ENCODE peak calls at places on chromosomes 6 and 20, in six cellular contexts. Q, T, X, E, L and O are unnamed samples.

GRCh38 chr20:42435230-42435629 is 754.5 kb downstream of the PTPRT start:
- DNase-seq in E (no peak), T (peak), Q (peak), L (no peak), X (no peak), O (peak)

GRCh38 chr6:109023348-109023925 is 71.2 kb downstream of the SESN1 start:
- DNase-seq in Q (no peak), X (no peak), L (no peak), T (no peak), E (no peak), O (no peak)

GRCh38 chr20:36886859-36887778 is 11.2 kb downstream of the TLDC2 start:
- DNase-seq in X (peak), E (peak), T (peak), Q (peak), L (peak), O (peak)

GRCh38 chr6:170010665-170011232 is 259.3 kb downstream of the ERMARD start:
- DNase-seq in E (no peak), Q (no peak), T (no peak), L (no peak), X (no peak), O (no peak)

GRCh38 chr6:20665290-20665689 is 131.0 kb downstream of the CDKAL1 start:
- DNase-seq in E (no peak), L (no peak), T (no peak), X (no peak), Q (no peak), O (no peak)

GRCh38 chr20:48822879-48823385 is 4.9 kb downstream of the PREX1 start:
- DNase-seq in X (no peak), L (no peak), Q (peak), T (no peak), E (no peak), O (no peak)

GRCh38 chr20:3172933-3173581 is at the start of gene LZTS3:
- DNase-seq in T (peak), E (peak), L (peak), Q (no peak), X (peak), O (peak)

GRCh38 chr6:169723200-169723909 is 945 bp downstream of the PHF10 start:
- DNase-seq in T (peak), E (peak), L (peak), Q (no peak), X (peak), O (peak)

GRCh38 chr20:35871311-35871771 is 83.0 kb downstream of the SCAND1 start:
- DNase-seq in E (no peak), T (no peak), L (no peak), X (no peak), Q (no peak), O (no peak)

GRCh38 chr20:10217517-10218410 is 866 bp upstream of the SNAP25 start:
- DNase-seq in E (no peak), L (no peak), X (peak), Q (no peak), T (no peak), O (no peak)

GRCh38 chr20:50054626-50055511 is 58.1 kb downstream of the UBE2V1 start:
- DNase-seq in Q (no peak), E (no peak), T (no peak), L (peak), X (no peak), O (no peak)

GRCh38 chr20:39524371-39524911 is 562.3 kb downstream of the DHX35 start:
- DNase-seq in T (no peak), X (no peak), E (no peak), Q (no peak), L (no peak), O (no peak)

GRCh38 chr20:41408986-41409385 is 42.4 kb upstream of the EMILIN3 start:
- DNase-seq in E (no peak), X (no peak), T (no peak), Q (no peak), L (no peak), O (no peak)

GRCh38 chr6:164099535-164099982 is 685.0 kb downstream of the QKI start:
- DNase-seq in T (no peak), Q (no peak), X (no peak), E (no peak), L (no peak), O (no peak)

GRCh38 chr20:4667371-4667773 is 54.3 kb upstream of the PRND start:
- DNase-seq in L (no peak), Q (no peak), E (no peak), X (no peak), T (no peak), O (no peak)

GRCh38 chr6:112501705-112502104 is 154.6 kb downstream of the RFPL4B start:
- DNase-seq in T (no peak), X (no peak), E (no peak), L (no peak), Q (no peak), O (no peak)

GRCh38 chr6:33620158-33620583 is 951 bp upstream of the ITPR3 start:
- DNase-seq in T (no peak), E (peak), X (peak), L (no peak), Q (no peak), O (no peak)

GRCh38 chr6:154197176-154197850 is 158.3 kb downstream of the OPRM1 start:
- DNase-seq in E (no peak), X (no peak), Q (no peak), L (no peak), T (no peak), O (no peak)
- TF ChIP-seq TAF1 in E (no peak), X (no peak), Q (no peak), L (no peak), T (no peak), O (no peak)

GRCh38 chr6:34731393-34732060 is 25.8 kb upstream of the SNRPC start:
- DNase-seq in E (no peak), L (peak), X (no peak), Q (no peak), T (no peak), O (no peak)

GRCh38 chr6:34726055-34726454 is 29.5 kb upstream of the ILRUN start:
- DNase-seq in Q (no peak), T (no peak), L (no peak), E (peak), X (no peak), O (no peak)

DNA sequence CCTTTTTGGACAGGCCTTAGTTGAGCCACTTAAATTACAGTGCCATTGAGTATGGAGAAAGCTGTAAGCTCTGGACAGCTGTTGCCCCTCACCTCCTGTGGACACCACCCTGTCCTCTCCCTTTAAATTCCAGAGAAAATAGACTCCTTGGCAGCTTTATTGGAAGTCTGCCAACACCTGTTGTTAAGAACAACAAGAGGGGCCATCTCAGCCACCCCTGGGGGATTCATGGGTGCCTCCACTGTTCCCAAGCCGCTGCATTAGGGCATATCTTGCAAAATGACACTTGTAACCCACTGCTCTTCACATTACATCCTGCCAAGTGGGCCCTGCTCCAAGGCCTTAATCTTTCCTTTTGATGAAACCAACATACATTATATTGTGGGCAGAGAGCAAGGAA is 27.3 kb upstream of the SNRPC start:
- DNase-seq in E (no peak), T (no peak), Q (no peak), L (no peak), X (no peak), O (no peak)
- TF ChIP-seq TAF1 in E (no peak), T (no peak), Q (no peak), L (no peak), X (no peak), O (no peak)

DNA sequence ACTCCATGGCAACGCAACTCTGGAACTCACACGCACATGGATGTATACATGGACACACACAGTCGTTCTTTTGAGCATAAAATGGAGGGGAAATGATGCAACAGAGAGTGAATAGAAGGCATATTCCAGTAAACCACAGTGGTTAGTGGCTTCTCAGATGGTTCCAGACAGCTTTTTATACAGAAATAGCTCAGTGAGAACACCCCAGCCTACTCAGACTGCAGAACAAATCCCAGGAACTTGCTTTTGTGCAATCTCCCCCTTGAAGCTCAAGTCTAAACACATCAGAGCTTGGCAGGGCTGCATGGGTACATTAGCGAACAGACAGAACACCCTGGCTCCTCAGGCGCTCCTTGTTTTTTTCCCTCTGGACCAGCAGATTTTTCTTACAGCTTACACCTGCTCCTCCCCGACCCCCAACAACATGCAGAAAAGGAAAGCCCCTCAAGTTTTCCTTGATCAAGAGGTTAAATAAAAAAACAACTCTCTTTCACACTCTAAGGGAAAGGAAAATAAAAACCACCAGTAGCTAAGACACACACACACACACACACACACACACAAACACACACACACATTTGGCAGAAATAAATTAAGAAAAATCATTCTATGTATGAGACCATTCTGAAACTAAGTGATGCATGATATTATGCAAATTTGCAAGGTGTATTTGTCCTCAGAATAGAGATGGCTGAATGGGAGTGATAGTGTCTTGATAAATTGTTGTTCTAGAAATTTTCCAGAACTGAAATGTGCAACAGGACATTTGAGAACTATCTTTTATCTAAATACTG is 51.2 kb upstream of the RANBP9 start:
- DNase-seq in X (no peak), E (no peak), T (no peak), Q (peak), L (no peak), O (no peak)
- TF ChIP-seq TAF1 in X (no peak), E (no peak), T (no peak), Q (no peak), L (no peak), O (no peak)

GRCh38 chr6:73803562-73804221 is 107.7 kb downstream of the CD109 start:
- DNase-seq in Q (no peak), L (peak), X (peak), E (peak), T (no peak), O (no peak)
- TF ChIP-seq TAF1 in Q (no peak), L (no peak), X (no peak), E (no peak), T (no peak), O (no peak)

DNA sequence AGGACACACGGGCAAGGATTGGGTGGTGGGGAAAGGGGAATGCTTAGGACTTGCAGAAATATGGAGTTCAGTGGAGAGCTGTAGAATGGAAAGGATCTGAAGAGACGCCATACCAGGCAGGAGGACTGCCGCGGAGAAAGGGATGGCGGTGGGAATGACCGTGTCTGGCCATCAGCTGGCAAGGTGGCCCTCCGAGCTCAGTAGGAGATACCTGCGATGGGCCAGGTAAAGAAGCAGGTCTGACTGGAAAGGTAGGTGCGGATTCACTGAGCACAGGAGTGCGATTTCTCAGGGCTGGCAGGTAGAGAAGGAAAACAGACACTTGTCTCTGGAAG is 26.0 kb downstream of the PCK1 start:
- DNase-seq in X (no peak), Q (no peak), L (no peak), T (no peak), E (no peak), O (no peak)
- TF ChIP-seq TAF1 in X (no peak), Q (no peak), L (no peak), T (no peak), E (no peak), O (no peak)

GRCh38 chr6:43582911-43583310 is 6.9 kb downstream of the POLH start:
- DNase-seq in T (no peak), E (no peak), L (no peak), Q (no peak), X (no peak), O (no peak)

GRCh38 chr6:43588194-43588593 is 12.2 kb downstream of the POLH start:
- DNase-seq in Q (no peak), X (no peak), T (no peak), E (no peak), L (no peak), O (no peak)

GRCh38 chr6:43579171-43579570 is 3.2 kb downstream of the POLH start:
- DNase-seq in X (no peak), L (peak), T (no peak), Q (no peak), E (no peak), O (no peak)

DNA sequence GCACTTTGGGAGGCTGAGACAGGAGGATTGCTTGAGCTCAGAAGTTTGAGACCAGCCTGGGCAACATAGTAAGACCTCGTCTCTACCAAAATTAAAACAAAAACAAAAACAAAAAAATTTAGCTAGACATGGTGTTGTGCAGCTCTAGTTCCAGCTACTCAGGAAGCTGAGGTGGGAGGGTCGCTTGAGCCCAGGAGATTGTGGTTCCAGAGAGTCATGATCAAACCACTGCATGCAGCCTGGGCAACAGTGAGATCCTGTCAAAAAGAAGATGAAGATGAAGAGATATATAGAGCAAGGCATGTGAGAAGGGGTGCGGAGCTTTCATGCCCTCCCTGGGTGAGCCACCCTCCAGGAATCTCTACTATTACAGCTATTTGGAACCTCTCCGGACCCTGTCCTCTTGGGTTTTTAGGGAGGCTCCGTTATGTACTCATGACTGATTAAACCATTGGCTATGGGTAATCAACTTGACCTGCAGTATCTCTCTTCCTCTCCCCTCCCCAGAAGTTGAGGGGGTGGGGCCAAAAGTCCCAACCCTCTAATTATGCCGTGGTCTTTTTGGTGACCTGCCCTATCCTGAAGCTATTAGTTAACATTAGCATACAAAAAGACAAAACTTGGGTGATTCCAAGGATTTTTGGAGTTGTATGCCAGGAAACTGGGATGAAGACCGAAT is 9.0 kb downstream of the POLH start:
- DNase-seq in X (no peak), E (no peak), L (no peak), Q (no peak), T (no peak), O (no peak)
- TF ChIP-seq TAF1 in X (no peak), E (no peak), L (no peak), Q (no peak), T (no peak), O (no peak)

GRCh38 chr20:32484221-32485125 is 100.7 kb downstream of the NOL4L start:
- DNase-seq in Q (no peak), L (no peak), T (peak), E (no peak), X (peak), O (peak)

GRCh38 chr20:32483351-32484220 is 101.5 kb downstream of the NOL4L start:
- DNase-seq in E (no peak), X (peak), T (peak), L (peak), Q (no peak), O (peak)

GRCh38 chr20:32481311-32482103 is 103.6 kb downstream of the NOL4L start:
- DNase-seq in Q (no peak), X (no peak), L (no peak), E (no peak), T (no peak), O (no peak)

GRCh38 chr20:32480361-32481199 is 104.6 kb downstream of the NOL4L start:
- DNase-seq in E (no peak), T (no peak), Q (no peak), X (no peak), L (no peak), O (no peak)

DNA sequence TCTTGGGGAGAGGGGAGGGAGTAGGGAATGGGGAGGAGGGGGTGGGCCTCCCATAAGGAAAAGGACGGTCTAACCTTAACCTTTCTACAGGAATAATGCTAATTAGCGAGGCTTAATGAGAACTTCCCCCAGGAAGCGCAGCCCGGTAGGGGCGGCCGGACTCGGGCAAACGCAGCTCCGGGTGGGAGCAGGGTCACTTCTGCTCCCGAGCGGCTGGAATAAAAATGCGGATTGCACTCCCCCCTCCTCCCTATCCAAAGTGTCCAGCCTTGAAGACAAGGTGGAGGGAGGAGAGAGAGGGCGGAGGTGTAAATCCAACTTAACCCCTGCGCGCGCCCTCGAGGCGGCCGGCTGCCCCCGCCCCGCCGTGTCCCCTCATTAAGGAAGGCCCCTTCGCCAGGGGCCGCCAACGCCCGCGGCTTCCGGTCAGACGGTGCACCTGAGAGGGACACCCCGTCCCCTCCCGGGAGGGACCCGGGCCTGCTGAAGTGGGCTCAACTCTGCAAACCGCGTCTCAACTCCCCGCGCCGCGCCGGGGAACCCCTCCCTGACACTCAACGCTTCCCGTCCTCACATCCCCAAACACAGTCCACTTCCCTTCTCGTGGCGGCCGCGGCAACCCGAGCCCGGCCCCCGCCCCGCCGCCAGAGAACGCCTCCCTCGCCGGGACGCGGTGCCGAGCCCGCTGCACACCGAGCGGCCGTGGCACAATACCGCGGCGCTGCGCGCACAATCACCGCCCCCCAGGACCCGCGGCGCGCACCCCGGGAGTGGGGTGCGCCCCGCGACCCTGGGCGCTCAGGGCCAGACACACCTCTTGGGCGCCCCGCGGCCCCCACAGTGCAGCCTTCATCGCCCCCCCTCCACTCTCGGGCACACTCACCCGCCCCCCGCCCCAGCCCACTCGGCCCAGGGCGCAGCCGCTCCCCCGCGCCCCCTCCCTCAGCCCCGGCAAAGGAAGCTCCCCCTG is 102.6 kb downstream of the NOL4L start:
- DNase-seq in E (no peak), T (peak), Q (no peak), L (no peak), X (peak), O (peak)
- TF ChIP-seq TAF1 in E (no peak), T (no peak), Q (no peak), L (peak), X (no peak), O (no peak)

GRCh38 chr20:58435237-58435636 is 46.2 kb downstream of the VAPB start:
- DNase-seq in Q (no peak), T (no peak), L (no peak), X (no peak), E (no peak), O (no peak)

GRCh38 chr20:58433759-58434158 is 44.7 kb downstream of the VAPB start:
- DNase-seq in E (peak), L (no peak), Q (no peak), X (no peak), T (no peak), O (no peak)

GRCh38 chr20:58439974-58440767 is 51.1 kb downstream of the VAPB start:
- DNase-seq in T (no peak), X (no peak), E (no peak), Q (no peak), L (no peak), O (no peak)

GRCh38 chr20:58438970-58439808 is 50.2 kb downstream of the VAPB start:
- DNase-seq in E (no peak), L (no peak), Q (no peak), X (no peak), T (no peak), O (no peak)

GRCh38 chr20:58436868-58437645 is 48.0 kb downstream of the VAPB start:
- DNase-seq in L (peak), X (no peak), Q (no peak), T (no peak), E (no peak), O (no peak)
- TF ChIP-seq TAF1 in L (no peak), X (no peak), Q (no peak), T (no peak), E (no peak), O (no peak)

GRCh38 chr6:7911345-7911725 is 747 bp upstream of the TXNDC5 start:
- DNase-seq in Q (no peak), T (no peak), X (no peak), L (no peak), E (no peak), O (no peak)

GRCh38 chr6:7912024-7912423 is 1.4 kb upstream of the TXNDC5 start:
- DNase-seq in X (no peak), T (no peak), E (no peak), L (no peak), Q (no peak), O (no peak)

GRCh38 chr6:7909323-7910276 is 988 bp downstream of the TXNDC5 start:
- DNase-seq in T (peak), Q (no peak), X (peak), E (peak), L (peak), O (peak)

GRCh38 chr6:7910298-7910653 is 312 bp downstream of the TXNDC5 start:
- DNase-seq in Q (no peak), L (no peak), E (peak), X (no peak), T (no peak), O (peak)

GRCh38 chr6:7910654-7911344 is at the start of gene TXNDC5:
- DNase-seq in T (peak), L (peak), E (peak), X (peak), Q (no peak), O (peak)
- TF ChIP-seq TAF1 in T (peak), L (peak), E (peak), X (peak), Q (peak), O (peak)